ENCODE peak calls at places on chromosomes 12 and 14, in six cellular contexts. One of them, this sample, is unnamed. For H3K4me1, the result is how much of the 10 kb centered on the place peaks cover.

GRCh38 chr12:113322353-113322752 is 12.6 kb downstream of the SLC8B1 start:
- DNase-seq in A673: no peak
- DNase-seq in foreskin keratinocyte: peak
- DNase-seq in esophagus muscularis mucosa: no peak
- DNase-seq in fibroblast of lung: peak
- DNase-seq in stomach: no peak
- DNase-seq in this sample: no peak

GRCh38 chr12:63206908-63207307 is 55.9 kb upstream of the AVPR1A start:
- DNase-seq in A673: peak
- DNase-seq in foreskin keratinocyte: peak
- DNase-seq in esophagus muscularis mucosa: no peak
- DNase-seq in fibroblast of lung: no peak
- DNase-seq in stomach: no peak
- DNase-seq in this sample: no peak

GRCh38 chr12:77087427-77087826 is 22.1 kb upstream of the E2F7 start:
- DNase-seq in A673: no peak
- DNase-seq in foreskin keratinocyte: peak
- DNase-seq in esophagus muscularis mucosa: no peak
- DNase-seq in fibroblast of lung: peak
- DNase-seq in stomach: no peak
- DNase-seq in this sample: no peak

GRCh38 chr14:43981135-43981787 is 525.8 kb downstream of the FSCB start:
- DNase-seq in A673: no peak
- DNase-seq in foreskin keratinocyte: no peak
- DNase-seq in esophagus muscularis mucosa: no peak
- DNase-seq in fibroblast of lung: no peak
- DNase-seq in stomach: no peak
- DNase-seq in this sample: no peak

GRCh38 chr14:93306844-93307243 is 26.0 kb downstream of the BTBD7 start:
- DNase-seq in A673: no peak
- DNase-seq in foreskin keratinocyte: no peak
- DNase-seq in esophagus muscularis mucosa: no peak
- DNase-seq in fibroblast of lung: no peak
- DNase-seq in stomach: no peak
- DNase-seq in this sample: no peak

GRCh38 chr14:51386983-51387730 is 147.1 kb downstream of the TMX1 start:
- DNase-seq in A673: no peak
- DNase-seq in foreskin keratinocyte: no peak
- DNase-seq in esophagus muscularis mucosa: no peak
- DNase-seq in fibroblast of lung: peak
- DNase-seq in stomach: no peak
- DNase-seq in this sample: no peak

GRCh38 chr14:92121207-92121669 is 268 bp downstream of the NDUFB1 start:
- DNase-seq in A673: peak
- DNase-seq in foreskin keratinocyte: peak
- DNase-seq in esophagus muscularis mucosa: peak
- DNase-seq in fibroblast of lung: peak
- DNase-seq in stomach: peak
- DNase-seq in this sample: peak

GRCh38 chr12:55652352-55652751 is 15.7 kb downstream of the OR10P1 start:
- DNase-seq in A673: no peak
- DNase-seq in foreskin keratinocyte: no peak
- DNase-seq in esophagus muscularis mucosa: no peak
- DNase-seq in fibroblast of lung: no peak
- DNase-seq in stomach: no peak
- DNase-seq in this sample: no peak

GRCh38 chr14:100839573-100840175 is 13.8 kb downstream of the MEG3 start:
- DNase-seq in A673: no peak
- DNase-seq in foreskin keratinocyte: no peak
- DNase-seq in esophagus muscularis mucosa: no peak
- DNase-seq in fibroblast of lung: no peak
- DNase-seq in stomach: no peak
- DNase-seq in this sample: no peak

GRCh38 chr14:100842799-100843198 is 16.9 kb downstream of the MEG3 start:
- DNase-seq in A673: no peak
- DNase-seq in foreskin keratinocyte: no peak
- DNase-seq in esophagus muscularis mucosa: no peak
- DNase-seq in fibroblast of lung: peak
- DNase-seq in stomach: no peak
- DNase-seq in this sample: no peak

GRCh38 chr14:100840286-100840685 is 14.4 kb downstream of the MEG3 start:
- DNase-seq in A673: no peak
- DNase-seq in foreskin keratinocyte: no peak
- DNase-seq in esophagus muscularis mucosa: no peak
- DNase-seq in fibroblast of lung: no peak
- DNase-seq in stomach: no peak
- DNase-seq in this sample: no peak

GRCh38 chr14:100841445-100842403 is 15.8 kb downstream of the MEG3 start:
- DNase-seq in A673: no peak
- DNase-seq in foreskin keratinocyte: no peak
- DNase-seq in esophagus muscularis mucosa: no peak
- DNase-seq in fibroblast of lung: no peak
- DNase-seq in stomach: no peak
- DNase-seq in this sample: no peak

GRCh38 chr14:100840751-100841444 is 15.0 kb downstream of the MEG3 start:
- DNase-seq in A673: no peak
- DNase-seq in foreskin keratinocyte: no peak
- DNase-seq in esophagus muscularis mucosa: no peak
- DNase-seq in fibroblast of lung: no peak
- DNase-seq in stomach: no peak
- DNase-seq in this sample: no peak
- H3K4me1 ChIP-seq in A673: under half
- H3K4me1 ChIP-seq in foreskin keratinocyte: under half
- H3K4me1 ChIP-seq in esophagus muscularis mucosa: under half
- H3K4me1 ChIP-seq in fibroblast of lung: under half
- H3K4me1 ChIP-seq in stomach: under half
- H3K4me1 ChIP-seq in this sample: under half

DNA sequence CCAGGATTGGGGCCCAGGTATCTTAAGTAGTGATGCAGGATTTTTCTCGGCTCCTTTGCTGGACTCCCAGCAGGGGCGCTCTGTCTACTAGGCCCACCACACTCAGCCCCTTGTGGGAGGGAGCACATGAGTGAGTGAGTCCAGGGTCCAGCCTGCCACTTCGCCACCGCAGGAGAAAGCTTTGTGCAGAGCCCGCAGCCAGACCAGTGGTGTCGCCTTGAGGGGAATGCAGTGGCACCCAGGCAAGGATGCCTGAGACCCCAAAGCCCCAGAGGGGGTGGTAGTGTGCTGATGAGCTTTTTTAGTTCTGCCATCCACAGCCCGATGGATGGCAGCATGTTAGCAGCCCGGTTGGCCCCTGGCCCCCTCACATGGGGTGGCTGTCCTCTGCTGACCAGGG is 5.4 kb upstream of the MRPS35 start:
- DNase-seq in A673: no peak
- DNase-seq in foreskin keratinocyte: no peak
- DNase-seq in esophagus muscularis mucosa: no peak
- DNase-seq in fibroblast of lung: no peak
- DNase-seq in stomach: no peak
- DNase-seq in this sample: no peak
- TF ChIP-seq CTCF in A673: no peak
- TF ChIP-seq CTCF in foreskin keratinocyte: no peak
- TF ChIP-seq CTCF in esophagus muscularis mucosa: no peak
- TF ChIP-seq CTCF in fibroblast of lung: no peak
- TF ChIP-seq CTCF in stomach: no peak
- TF ChIP-seq CTCF in this sample: no peak

GRCh38 chr14:89618309-89618708 is 201.3 kb upstream of the FOXN3 start:
- DNase-seq in A673: peak
- DNase-seq in foreskin keratinocyte: no peak
- DNase-seq in esophagus muscularis mucosa: no peak
- DNase-seq in fibroblast of lung: peak
- DNase-seq in stomach: no peak
- DNase-seq in this sample: no peak
- H3K4me1 ChIP-seq in A673: under half
- H3K4me1 ChIP-seq in foreskin keratinocyte: under half
- H3K4me1 ChIP-seq in esophagus muscularis mucosa: under half
- H3K4me1 ChIP-seq in fibroblast of lung: under half
- H3K4me1 ChIP-seq in stomach: under half
- H3K4me1 ChIP-seq in this sample: under half

GRCh38 chr14:67515386-67516079 is 17.6 kb upstream of the PLEKHH1 start:
- DNase-seq in A673: peak
- DNase-seq in foreskin keratinocyte: no peak
- DNase-seq in esophagus muscularis mucosa: no peak
- DNase-seq in fibroblast of lung: peak
- DNase-seq in stomach: peak
- DNase-seq in this sample: peak

GRCh38 chr14:67519406-67519805 is 13.7 kb upstream of the PLEKHH1 start:
- DNase-seq in A673: no peak
- DNase-seq in foreskin keratinocyte: no peak
- DNase-seq in esophagus muscularis mucosa: no peak
- DNase-seq in fibroblast of lung: no peak
- DNase-seq in stomach: no peak
- DNase-seq in this sample: no peak

GRCh38 chr14:67516679-67517078 is 16.4 kb upstream of the PLEKHH1 start:
- DNase-seq in A673: no peak
- DNase-seq in foreskin keratinocyte: no peak
- DNase-seq in esophagus muscularis mucosa: no peak
- DNase-seq in fibroblast of lung: no peak
- DNase-seq in stomach: no peak
- DNase-seq in this sample: no peak

GRCh38 chr14:67514650-67515385 is 18.3 kb upstream of the PLEKHH1 start:
- DNase-seq in A673: peak
- DNase-seq in foreskin keratinocyte: no peak
- DNase-seq in esophagus muscularis mucosa: no peak
- DNase-seq in fibroblast of lung: peak
- DNase-seq in stomach: peak
- DNase-seq in this sample: peak

GRCh38 chr14:67517083-67517482 is 16.0 kb upstream of the PLEKHH1 start:
- DNase-seq in A673: no peak
- DNase-seq in foreskin keratinocyte: no peak
- DNase-seq in esophagus muscularis mucosa: no peak
- DNase-seq in fibroblast of lung: peak
- DNase-seq in stomach: peak
- DNase-seq in this sample: peak
- TF ChIP-seq CTCF in A673: no peak
- TF ChIP-seq CTCF in foreskin keratinocyte: peak
- TF ChIP-seq CTCF in esophagus muscularis mucosa: no peak
- TF ChIP-seq CTCF in fibroblast of lung: no peak
- TF ChIP-seq CTCF in stomach: no peak
- TF ChIP-seq CTCF in this sample: peak

DNA sequence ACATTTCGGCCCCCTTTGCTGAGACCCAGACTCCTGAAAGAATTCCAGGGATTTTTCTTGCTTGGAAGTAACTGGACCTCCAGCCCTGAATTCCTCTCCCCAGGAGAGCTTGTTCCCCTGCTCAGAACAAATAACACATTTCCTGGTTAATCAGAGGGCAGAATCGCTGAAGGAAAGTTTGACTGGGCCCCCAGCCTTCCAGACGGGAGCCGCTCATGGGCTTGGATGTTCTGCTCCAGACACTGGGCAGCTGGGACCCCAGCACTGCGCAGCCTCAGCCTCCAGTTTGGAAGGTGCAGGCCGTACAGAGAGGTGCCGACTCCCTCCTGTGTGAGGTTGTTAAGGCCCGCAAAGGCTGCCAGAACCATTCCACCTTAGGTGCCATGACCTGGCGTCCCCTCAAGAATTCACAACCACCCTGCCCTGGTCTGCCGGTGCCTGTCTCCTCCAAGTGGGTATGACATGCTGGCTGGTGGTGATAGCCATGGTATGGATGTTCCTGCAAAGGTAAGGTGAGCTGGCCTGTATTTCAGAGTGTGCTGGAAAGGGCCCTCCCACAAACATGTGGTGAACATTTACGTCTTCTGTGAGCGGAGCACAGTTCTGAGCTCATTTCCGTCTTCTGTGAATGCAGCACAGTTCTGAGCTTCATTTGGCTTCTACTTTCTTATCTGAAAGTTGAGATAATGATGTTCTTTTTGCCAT is 5.1 kb upstream of the LTBP2 start:
- DNase-seq in A673: no peak
- DNase-seq in foreskin keratinocyte: no peak
- DNase-seq in esophagus muscularis mucosa: no peak
- DNase-seq in fibroblast of lung: peak
- DNase-seq in stomach: no peak
- DNase-seq in this sample: no peak
- H3K4me1 ChIP-seq in A673: under half
- H3K4me1 ChIP-seq in foreskin keratinocyte: under half
- H3K4me1 ChIP-seq in esophagus muscularis mucosa: half or more
- H3K4me1 ChIP-seq in fibroblast of lung: half or more
- H3K4me1 ChIP-seq in stomach: under half
- H3K4me1 ChIP-seq in this sample: under half